ENCODE peak calls at places on chromosomes 11 and 22, in seven cellular contexts. D is naive thymus-derived CD4-positive, alpha-beta T cell; C is pancreas; P is A673; B is fibroblast of lung; X is upper lobe of right lung; U is PC-3. V is an unnamed sample.
A peak's percentile ranks its signal among the peaks of the same experiment; 100 is the strongest.

GRCh38 chr22:38049812-38050619 is 7.2 kb upstream of the PICK1 start:
- DNase-seq in B (no peak), X (no peak), P (no peak), C (no peak), U (no peak), D (no peak), V (no peak)

GRCh38 chr11:24567380-24567779 is 70.5 kb downstream of the LUZP2 start:
- DNase-seq in C (no peak), X (no peak), D (no peak), B (no peak), P (no peak), U (no peak), V (no peak)

GRCh38 chr11:18700375-18700774 is 1.8 kb downstream of the TMEM86A start:
- DNase-seq in X (no peak), P (no peak), C (peak; percentile 53), D (no peak), B (no peak), U (peak; percentile 33), V (no peak)

GRCh38 chr11:19508166-19508565 is 204.5 kb upstream of the NAV2 start:
- DNase-seq in U (peak; percentile 9), B (no peak), C (no peak), D (no peak), P (no peak), X (no peak), V (no peak)

GRCh38 chr11:111870113-111870512 is 1.3 kb downstream of the ALG9 start:
- DNase-seq in B (no peak), X (no peak), C (no peak), D (no peak), U (no peak), P (no peak), V (no peak)

GRCh38 chr11:112225753-112226061 is 521 bp upstream of the PTS start:
- DNase-seq in C (no peak), B (peak; percentile 74), P (no peak), X (no peak), D (no peak), U (no peak), V (no peak)

GRCh38 chr22:25403752-25404471 is 160.6 kb upstream of the GRK3 start:
- DNase-seq in U (peak; percentile 21), P (peak; percentile 64), D (peak; percentile 12), C (no peak), B (peak; percentile 32), X (no peak), V (no peak)

GRCh38 chr11:72075109-72075508 is 5.2 kb downstream of the NUMA1 start:
- DNase-seq in B (no peak), X (no peak), C (no peak), U (no peak), P (peak; percentile 58), D (no peak), V (no peak)

GRCh38 chr11:62707277-62707771 is at the start of the genes BSCL2 and GNG3:
- DNase-seq in P (peak; percentile 64), C (peak; percentile 35), X (peak; percentile 63), U (no peak), D (no peak), B (peak; percentile 26), V (no peak)

GRCh38 chr11:57196556-57196955 is 14.8 kb downstream of the LRRC55 start:
- DNase-seq in C (no peak), X (no peak), U (no peak), P (no peak), D (no peak), B (no peak), V (no peak)

GRCh38 chr11:113249491-113249763 is 65.0 kb upstream of the TTC12 start:
- DNase-seq in X (no peak), P (peak; percentile 22), U (peak; percentile 12), C (no peak), B (no peak), D (no peak), V (no peak)

GRCh38 chr22:44583076-44583760 is 85.2 kb upstream of the RTL6 start:
- DNase-seq in X (peak; percentile 49), P (peak; percentile 38), D (no peak), C (no peak), B (peak; percentile 20), U (peak; percentile 22), V (no peak)

GRCh38 chr11:134398644-134399292 is 13.3 kb downstream of the B3GAT1 start:
- DNase-seq in X (no peak), B (no peak), U (no peak), D (no peak), P (no peak), C (no peak), V (no peak)

GRCh38 chr22:22554324-22555284 is 4.5 kb downstream of the PRAME start:
- DNase-seq in X (no peak), B (no peak), U (no peak), D (no peak), P (no peak), C (no peak), V (no peak)

GRCh38 chr11:56885182-56885581 is 103.5 kb upstream of the OR5AK2 start:
- DNase-seq in D (no peak), X (peak; percentile 64), U (peak; percentile 51), P (no peak), C (peak; percentile 35), B (no peak), V (no peak)

GRCh38 chr11:2415601-2416380 is 15.2 kb downstream of the TSSC4 start:
- DNase-seq in D (no peak), B (no peak), X (no peak), U (no peak), P (no peak), C (no peak), V (no peak)

GRCh38 chr11:96065379-96065778 is 141.5 kb upstream of the MTMR2 start:
- DNase-seq in C (no peak), P (no peak), U (peak; percentile 37), D (no peak), B (peak; percentile 29), X (no peak), V (no peak)

GRCh38 chr11:62539238-62539925 is 7.2 kb downstream of the AHNAK start:
- DNase-seq in C (peak; percentile 37), P (peak; percentile 82), D (no peak), X (peak; percentile 82), B (peak; percentile 95), U (peak; percentile 97), V (peak; percentile 26)

GRCh38 chr11:132471491-132471890 is 1060.8 kb downstream of the OPCML start:
- DNase-seq in X (no peak), U (no peak), P (peak; percentile 22), C (no peak), D (no peak), B (peak; percentile 52), V (no peak)

GRCh38 chr11:38448284-38448683 is 1850.2 kb upstream of the RAG2 start:
- DNase-seq in X (no peak), C (no peak), U (peak; percentile 46), P (peak; percentile 69), B (no peak), D (no peak), V (no peak)

GRCh38 chr11:12298610-12299009 is 78.8 kb upstream of the PARVA start:
- DNase-seq in C (no peak), X (no peak), B (no peak), U (no peak), P (no peak), D (no peak), V (no peak)

GRCh38 chr11:80074837-80075236 is 634.0 kb upstream of the TENM4 start:
- DNase-seq in C (no peak), X (no peak), D (no peak), P (no peak), U (no peak), B (no peak), V (no peak)

GRCh38 chr11:86481399-86481798 is 106.7 kb downstream of the CCDC81 start:
- DNase-seq in C (no peak), D (no peak), X (no peak), P (no peak), B (no peak), U (no peak), V (no peak)

GRCh38 chr11:28759311-28759710 is 651.1 kb downstream of the METTL15 start:
- DNase-seq in P (no peak), C (peak; percentile 20), D (no peak), X (no peak), B (peak; percentile 83), U (peak; percentile 83), V (no peak)

GRCh38 chr22:32206774-32207758 is 2.2 kb upstream of the RFPL2 start:
- DNase-seq in D (peak; percentile 50), C (no peak), X (no peak), B (peak; percentile 6), U (peak; percentile 48), P (peak; percentile 28), V (no peak)

GRCh38 chr11:72037554-72038311 is 39.0 kb downstream of the IL18BP start:
- DNase-seq in C (no peak), B (no peak), P (no peak), D (no peak), X (no peak), U (no peak), V (no peak)

GRCh38 chr11:80899381-80899780 is 1458.6 kb upstream of the TENM4 start:
- DNase-seq in C (no peak), X (no peak), U (peak; percentile 29), P (no peak), D (no peak), B (peak; percentile 21), V (no peak)

GRCh38 chr11:27673979-27674663 is 26.1 kb downstream of the BDNF start:
- DNase-seq in U (no peak), D (no peak), X (no peak), C (no peak), P (no peak), B (no peak), V (no peak)
- H3K4me3 ChIP-seq in U (no peak overlapping the region), D (no peak overlapping the region), X (no peak overlapping the region), C (no peak overlapping the region), P (no peak overlapping the region), B (no peak overlapping the region), V (no peak overlapping the region)

DNA sequence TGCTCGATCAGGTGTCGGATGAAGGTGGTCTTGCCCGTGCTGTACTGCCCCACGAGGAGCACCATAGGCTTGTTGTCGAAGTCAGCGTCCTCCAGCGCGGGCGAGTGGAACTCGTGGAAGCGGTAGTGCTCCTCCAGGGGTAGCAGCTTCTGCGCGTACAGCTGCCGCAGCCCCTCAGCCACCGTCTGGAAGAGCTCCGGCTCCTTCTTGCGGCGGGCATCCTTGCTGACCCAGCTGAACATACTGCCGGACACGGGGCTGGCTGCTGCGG is 263 bp downstream of the EHD1 start:
- DNase-seq in D (no peak), C (no peak), B (no peak), X (no peak), P (no peak), U (no peak), V (no peak)
- H3K27ac ChIP-seq in D (peak overlapping the region; percentile 80), C (peak overlapping the region; percentile 60), B (peak overlapping the region; percentile 73), X (peak overlapping the region; percentile 88), P (peak overlapping the region; percentile 68), U (peak overlapping the region; percentile 29), V (peak overlapping the region; percentile 85)

GRCh38 chr11:10564030-10564429 is 4.4 kb downstream of the LYVE1 start:
- DNase-seq in P (no peak), D (no peak), B (no peak), U (no peak), C (no peak), X (no peak), V (no peak)
- H3K4me3 ChIP-seq in P (no peak overlapping the region), D (no peak overlapping the region), B (no peak overlapping the region), U (no peak overlapping the region), C (no peak overlapping the region), X (no peak overlapping the region), V (no peak overlapping the region)

DNA sequence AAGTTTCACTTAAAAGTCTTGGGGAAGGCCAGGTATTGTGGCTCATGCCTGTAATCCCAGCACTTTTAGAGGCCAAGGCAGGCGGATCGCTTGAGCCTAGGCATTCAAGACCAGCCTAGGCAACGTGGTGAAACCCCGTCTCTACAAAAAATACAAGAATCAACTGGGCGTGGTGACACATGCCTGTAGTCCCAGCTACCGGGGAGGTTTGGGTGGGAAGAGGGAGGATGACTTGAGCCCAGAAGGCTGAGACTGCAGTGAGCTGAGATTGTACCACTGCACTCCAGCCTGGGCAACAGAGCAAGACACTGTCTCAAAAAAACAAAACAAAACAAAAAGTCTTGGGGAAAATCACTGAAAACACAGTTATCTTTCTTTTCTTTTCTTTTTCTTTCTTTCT is 15.4 kb upstream of the XBP1 start:
- DNase-seq in U (no peak), C (no peak), D (no peak), P (no peak), X (no peak), B (no peak), V (no peak)
- H3K27ac ChIP-seq in U (no peak overlapping the region), C (peak overlapping the region; percentile 87), D (no peak overlapping the region), P (no peak overlapping the region), X (peak overlapping the region; percentile 42), B (no peak overlapping the region), V (no peak overlapping the region)

V was measured in CD4-positive, alpha-beta memory T cell.